ENCODE peak calls at places on chromosomes 3 and 15, in four cellular contexts. R is H9, B is IMR-90, Z is PC-3. H is an unnamed sample.

GRCh38 chr3:110903771-110904532 is 167.7 kb upstream of the NECTIN3 start:
- DNase-seq in R (no peak), Z (no peak), B (no peak), H (no peak)

GRCh38 chr3:125039041-125039896 is 16.5 kb downstream of the HEG1 start:
- DNase-seq in R (no peak), Z (no peak), B (no peak), H (no peak)

GRCh38 chr15:67914537-67915373 is 74.9 kb upstream of the RNU6-1 start:
- DNase-seq in B (peak; percentile 28), Z (peak; percentile 4), R (peak; percentile 35), H (no peak)

GRCh38 chr3:174441588-174442316 is 417.4 kb upstream of the NAALADL2 start:
- DNase-seq in Z (peak; percentile 26), B (no peak), R (no peak), H (no peak)

GRCh38 chr3:150184426-150185071 is 213.9 kb upstream of the PFN2 start:
- DNase-seq in B (peak; percentile 11), R (no peak), Z (peak; percentile 64), H (no peak)

GRCh38 chr3:169498336-169498735 is 165.2 kb downstream of the MECOM start:
- DNase-seq in Z (peak; percentile 6), R (no peak), B (no peak), H (no peak)

GRCh38 chr3:62149962-62150361 is 223.4 kb downstream of the FEZF2 start:
- DNase-seq in R (no peak), Z (no peak), B (peak; percentile 77), H (no peak)

GRCh38 chr3:87615506-87615905 is 339.1 kb upstream of the POU1F1 start:
- DNase-seq in Z (no peak), R (no peak), B (no peak), H (no peak)

GRCh38 chr3:15708882-15709677 is 88.7 kb downstream of the ANKRD28 start:
- DNase-seq in B (peak; percentile 78), R (no peak), Z (no peak), H (no peak)

GRCh38 chr3:181752202-181752671 is 40.5 kb downstream of the SOX2 start:
- DNase-seq in Z (no peak), R (no peak), B (no peak), H (no peak)

GRCh38 chr15:32982001-32982400 is 212.5 kb downstream of the FMN1 start:
- DNase-seq in R (no peak), B (no peak), Z (no peak), H (no peak)

GRCh38 chr15:37891754-37892368 is 42.6 kb upstream of the TMCO5A start:
- DNase-seq in Z (peak; percentile 72), B (peak; percentile 70), R (peak; percentile 30), H (no peak)

GRCh38 chr15:58758141-58758540 is 8.6 kb upstream of the ADAM10 start:
- DNase-seq in B (peak; percentile 33), R (no peak), Z (no peak), H (no peak)

GRCh38 chr3:175777965-175778364 is 918.8 kb downstream of the NAALADL2 start:
- DNase-seq in Z (no peak), B (no peak), R (no peak), H (no peak)

GRCh38 chr15:62777657-62778056 is 264.9 kb upstream of the TPM1 start:
- DNase-seq in R (no peak), Z (peak; percentile 14), B (peak; percentile 33), H (no peak)

GRCh38 chr3:132421832-132422231 is 4.5 kb downstream of the DNAJC13 start:
- DNase-seq in R (no peak), B (peak; percentile 69), Z (peak; percentile 12), H (no peak)

GRCh38 chr3:73068419-73068818 is 7.0 kb downstream of the EBLN2 start:
- DNase-seq in R (no peak), Z (no peak), B (no peak), H (no peak)

GRCh38 chr15:88438181-88438580 is 29.0 kb downstream of the MRPL46 start:
- DNase-seq in Z (no peak), B (no peak), R (no peak), H (no peak)

GRCh38 chr15:64398575-64398974 is 10.9 kb downstream of the TRIP4 start:
- DNase-seq in R (no peak), B (no peak), Z (no peak), H (no peak)

GRCh38 chr3:23488618-23489017 is 285.5 kb downstream of the UBE2E2 start:
- DNase-seq in B (peak; percentile 34), Z (no peak), R (no peak), H (no peak)

GRCh38 chr3:195030791-195031321 is 240.1 kb downstream of the XXYLT1 start:
- DNase-seq in R (no peak), Z (peak; percentile 94), B (peak; percentile 28), H (no peak)

DNA sequence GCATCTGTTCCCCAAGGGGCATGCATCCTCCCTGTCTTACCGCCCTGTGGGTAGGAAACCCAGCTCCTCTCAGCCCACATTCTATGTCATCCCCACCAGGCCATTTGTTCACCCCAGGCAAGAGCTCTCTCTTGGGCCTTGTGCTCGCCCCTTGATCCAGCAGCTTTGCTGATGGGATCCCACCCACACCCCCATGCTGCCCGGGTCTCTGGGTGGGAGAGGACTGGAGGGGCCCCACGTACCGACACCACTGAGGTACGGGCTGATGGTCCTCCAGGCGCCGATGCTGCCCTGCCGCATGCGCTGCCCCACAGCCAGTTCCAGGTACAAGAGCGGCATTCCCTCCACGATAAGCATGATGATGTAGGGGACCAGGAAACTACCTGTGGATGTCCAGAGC is 14.5 kb downstream of the SLC6A20 start:
- DNase-seq in Z (no peak), B (no peak), R (no peak), H (peak; percentile 1)
- H3K4me2 ChIP-seq in Z (no peak overlapping the region), B (no peak overlapping the region), R (no peak overlapping the region), H (no peak overlapping the region)

GRCh38 chr3:99877180-99877579 is 59.5 kb downstream of the CMSS1 start:
- DNase-seq in R (no peak), Z (no peak), B (no peak), H (no peak)
- H3K4me2 ChIP-seq in R (no peak overlapping the region), Z (no peak overlapping the region), B (peak overlapping the region; percentile 37), H (no peak overlapping the region)

DNA sequence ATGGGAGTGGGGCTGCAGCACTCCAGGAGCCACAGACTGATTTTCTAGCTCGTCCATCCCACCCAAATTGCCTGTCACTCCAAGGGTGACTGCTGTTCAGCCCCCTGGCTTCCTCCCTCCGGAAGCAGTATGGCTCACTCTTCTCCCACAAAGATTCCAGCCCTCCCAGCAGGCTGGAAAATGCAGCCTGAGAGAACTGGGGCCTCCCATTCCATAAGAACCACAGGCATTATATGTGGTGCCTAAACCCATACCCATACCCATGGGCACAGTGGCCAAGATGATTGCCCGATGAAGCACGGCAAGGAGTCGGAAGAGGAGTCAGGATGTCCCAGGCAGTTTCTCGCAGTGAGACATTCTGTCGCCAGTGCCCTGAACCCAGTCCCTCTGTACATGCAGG is 6.0 kb upstream of the VILL start:
- DNase-seq in B (no peak), R (no peak), Z (no peak), H (no peak)
- H3K4me2 ChIP-seq in B (no peak overlapping the region), R (no peak overlapping the region), Z (no peak overlapping the region), H (no peak overlapping the region)

GRCh38 chr3:129687586-129688125 is 81.2 kb upstream of the PLXND1 start:
- DNase-seq in Z (no peak), R (no peak), B (no peak), H (no peak)
- H3K4me2 ChIP-seq in Z (no peak overlapping the region), R (peak overlapping the region; percentile 80), B (no peak overlapping the region), H (no peak overlapping the region)

DNA sequence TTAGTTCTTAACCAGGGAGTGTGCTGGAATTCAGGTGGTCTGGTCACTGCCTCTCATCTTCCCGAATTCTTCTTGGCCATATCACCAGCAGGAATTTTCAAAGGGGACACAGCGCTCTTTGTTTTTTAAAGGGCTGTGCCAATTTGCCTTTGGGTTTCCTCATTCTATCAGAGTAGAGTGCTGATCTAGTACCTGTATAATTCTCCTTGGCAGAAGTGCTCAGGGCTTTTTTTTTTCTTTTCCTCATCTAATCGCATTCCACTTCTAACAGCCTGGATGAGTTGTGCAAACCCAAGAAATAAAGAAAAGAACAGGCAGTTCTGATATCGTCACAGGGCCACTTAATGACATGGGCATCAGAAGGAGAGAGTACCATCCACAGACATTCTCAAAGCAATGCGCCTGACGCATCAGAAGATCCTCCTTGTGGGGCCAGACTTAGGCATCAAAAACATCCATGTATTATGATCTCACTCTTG is 121.0 kb downstream of the ASB7 start:
- DNase-seq in B (no peak), R (no peak), Z (peak; percentile 75), H (no peak)
- H3K4me2 ChIP-seq in B (no peak overlapping the region), R (no peak overlapping the region), Z (peak overlapping the region; percentile 68), H (no peak overlapping the region)

GRCh38 chr15:91625506-91625905 is 228.0 kb upstream of the SLCO3A1 start:
- DNase-seq in B (no peak), R (no peak), Z (peak; percentile 36), H (no peak)
- H3K4me2 ChIP-seq in B (no peak overlapping the region), R (no peak overlapping the region), Z (no peak overlapping the region), H (no peak overlapping the region)